ENCODE peak calls at places on chromosomes 13 and 19, in four cellular contexts. One of them, this sample, is unnamed.

GRCh38 chr19:41175825-41176734 is 16.9 kb upstream of the CYP2S1 start:
- DNase-seq in NCI-H1092: no peak
- DNase-seq in coronary artery: no peak
- DNase-seq in stromal cell of bone marrow: no peak
- DNase-seq in this sample: no peak

GRCh38 chr13:108269601-108270328 is at the start of gene TNFSF13B:
- DNase-seq in coronary artery: peak; percentile 75
- DNase-seq in NCI-H1092: no peak
- DNase-seq in stromal cell of bone marrow: peak; percentile 23
- DNase-seq in this sample: peak; percentile 8

GRCh38 chr19:23946569-23946968 is 31.9 kb downstream of the ZNF726 start:
- DNase-seq in coronary artery: no peak
- DNase-seq in NCI-H1092: no peak
- DNase-seq in stromal cell of bone marrow: no peak
- DNase-seq in this sample: no peak

GRCh38 chr19:41821003-41821735 is 23.3 kb downstream of the LYPD4 start:
- DNase-seq in stromal cell of bone marrow: no peak
- DNase-seq in NCI-H1092: peak; percentile 46
- DNase-seq in coronary artery: no peak
- DNase-seq in this sample: no peak

GRCh38 chr13:51066091-51066831 is 44.8 kb downstream of the C13orf42 start:
- DNase-seq in coronary artery: no peak
- DNase-seq in NCI-H1092: no peak
- DNase-seq in stromal cell of bone marrow: no peak
- DNase-seq in this sample: no peak

GRCh38 chr19:6060600-6061391 is 49.5 kb downstream of the RFX2 start:
- DNase-seq in coronary artery: peak; percentile 77
- DNase-seq in stromal cell of bone marrow: no peak
- DNase-seq in NCI-H1092: no peak
- DNase-seq in this sample: peak; percentile 12

GRCh38 chr13:103168901-103169508 is 102.8 kb upstream of the SLC10A2 start:
- DNase-seq in stromal cell of bone marrow: no peak
- DNase-seq in coronary artery: no peak
- DNase-seq in NCI-H1092: no peak
- DNase-seq in this sample: no peak

GRCh38 chr19:13902993-13903555 is 2.8 kb downstream of the BRME1 start:
- DNase-seq in stromal cell of bone marrow: no peak
- DNase-seq in NCI-H1092: no peak
- DNase-seq in coronary artery: no peak
- DNase-seq in this sample: no peak

GRCh38 chr13:27449081-27449603 is 1.2 kb downstream of the MTIF3 start:
- DNase-seq in coronary artery: no peak
- DNase-seq in stromal cell of bone marrow: no peak
- DNase-seq in NCI-H1092: no peak
- DNase-seq in this sample: no peak

GRCh38 chr13:31069808-31070544 is 91.7 kb downstream of the HSPH1 start:
- DNase-seq in coronary artery: no peak
- DNase-seq in NCI-H1092: no peak
- DNase-seq in stromal cell of bone marrow: no peak
- DNase-seq in this sample: no peak

GRCh38 chr19:46839752-46840151 is 10.9 kb downstream of the AP2S1 start:
- DNase-seq in coronary artery: no peak
- DNase-seq in stromal cell of bone marrow: no peak
- DNase-seq in NCI-H1092: no peak
- DNase-seq in this sample: no peak

GRCh38 chr19:46015961-46016425 is 6.9 kb downstream of the PGLYRP1 start:
- DNase-seq in NCI-H1092: no peak
- DNase-seq in coronary artery: no peak
- DNase-seq in stromal cell of bone marrow: no peak
- DNase-seq in this sample: no peak

GRCh38 chr19:595326-596262 is 5.9 kb downstream of the HCN2 start:
- DNase-seq in NCI-H1092: no peak
- DNase-seq in stromal cell of bone marrow: no peak
- DNase-seq in coronary artery: no peak
- DNase-seq in this sample: no peak

GRCh38 chr19:11268783-11269267 is 6.5 kb upstream of the DOCK6 start:
- DNase-seq in coronary artery: no peak
- DNase-seq in NCI-H1092: no peak
- DNase-seq in stromal cell of bone marrow: no peak
- DNase-seq in this sample: no peak

GRCh38 chr19:49851456-49852259 is 699 bp downstream of the PTOV1 start:
- DNase-seq in NCI-H1092: peak; percentile 12
- DNase-seq in coronary artery: no peak
- DNase-seq in stromal cell of bone marrow: no peak
- DNase-seq in this sample: no peak

GRCh38 chr19:47157455-47158321 is 27.1 kb downstream of the SAE1 start:
- DNase-seq in NCI-H1092: no peak
- DNase-seq in stromal cell of bone marrow: no peak
- DNase-seq in coronary artery: no peak
- DNase-seq in this sample: no peak

GRCh38 chr19:58558066-58558622 is at the start of gene UBE2M:
- DNase-seq in stromal cell of bone marrow: peak; percentile 12
- DNase-seq in NCI-H1092: no peak
- DNase-seq in coronary artery: peak; percentile 87
- DNase-seq in this sample: no peak

This sample was measured in activated CD8-positive, alpha-beta memory T cell treated with anti-CD3 and anti-CD28 coated beads for 4 hours.